ENCODE peak calls at places on chromosomes 2 and 18, in five cellular contexts. E is right lobe of liver, N is heart left ventricle, D is right cardiac atrium, G is lower lobe of right lung. O is an unnamed sample.

GRCh38 chr2:84729224-84729623 is 151.7 kb downstream of the TRABD2A start:
- ATAC-seq in D (no peak), G (no peak), N (no peak), E (peak; percentile 24), O (no peak)

GRCh38 chr2:234514873-234515638 is 18.2 kb upstream of the ARL4C start:
- ATAC-seq in D (no peak), E (no peak), G (no peak), N (no peak), O (no peak)

GRCh38 chr2:179561702-179562101 is 297.1 kb upstream of the SESTD1 start:
- ATAC-seq in D (no peak), E (peak; percentile 43), G (peak; percentile 71), N (no peak), O (no peak)

GRCh38 chr18:2655954-2656236 is 369 bp downstream of the SMCHD1 start:
- ATAC-seq in E (no peak), G (no peak), N (peak; percentile 6), D (no peak), O (no peak)

GRCh38 chr18:11366410-11366809 is 217.0 kb upstream of the PIEZO2 start:
- ATAC-seq in D (peak; percentile 89), G (no peak), N (peak; percentile 98), E (no peak), O (no peak)

GRCh38 chr2:184530959-184531358 is 67.4 kb upstream of the ZNF804A start:
- ATAC-seq in G (no peak), D (no peak), E (no peak), N (no peak), O (no peak)

GRCh38 chr18:58284699-58285490 is 240.9 kb downstream of the NEDD4L start:
- ATAC-seq in N (peak; percentile 13), E (peak; percentile 25), D (peak; percentile 40), G (peak; percentile 15), O (no peak)

GRCh38 chr2:65402339-65402738 is 30.1 kb downstream of the SPRED2 start:
- ATAC-seq in N (no peak), E (peak; percentile 67), D (no peak), G (peak; percentile 15), O (no peak)

O was measured in gastroesophageal sphincter.